ENCODE peak calls at places on chromosomes 1 and 21, in six cellular contexts. G is adrenal gland, Y is heart left ventricle, Z is transverse colon, R is lower leg skin, D is breast epithelium. W is an unnamed sample.

GRCh38 chr1:11701551-11701961 is 10.0 kb downstream of the DRAXIN start:
- DNase-seq in Y (no peak), G (peak; percentile 76), R (no peak), Z (no peak), D (no peak), W (peak; percentile 10)

GRCh38 chr1:24856787-24857527 is 73.1 kb downstream of the RUNX3 start:
- DNase-seq in Y (no peak), D (no peak), R (no peak), Z (no peak), G (no peak), W (no peak)

GRCh38 chr1:157110003-157110402 is 10.4 kb upstream of the ETV3L start:
- DNase-seq in G (no peak), Z (no peak), D (peak; percentile 10), Y (no peak), R (no peak), W (no peak)

GRCh38 chr1:19312782-19313635 is 883 bp downstream of the SLC66A1 start:
- DNase-seq in G (no peak), Y (no peak), D (no peak), R (no peak), Z (no peak), W (no peak)

GRCh38 chr1:151801310-151801820 is 3.9 kb downstream of the LINGO4 start:
- DNase-seq in G (no peak), D (no peak), Z (no peak), R (no peak), Y (no peak), W (no peak)

GRCh38 chr1:50717327-50717726 is 242.7 kb downstream of the FAF1 start:
- DNase-seq in G (no peak), Z (no peak), D (no peak), R (no peak), Y (no peak), W (no peak)

GRCh38 chr21:32602099-32602498 is 10.1 kb downstream of the CFAP298 start:
- DNase-seq in R (no peak), D (no peak), G (no peak), Y (no peak), Z (no peak), W (no peak)

GRCh38 chr1:109718495-109718894 is 6.4 kb downstream of the GSTM5 start:
- DNase-seq in D (no peak), Z (no peak), G (no peak), R (no peak), Y (no peak), W (no peak)

DNA sequence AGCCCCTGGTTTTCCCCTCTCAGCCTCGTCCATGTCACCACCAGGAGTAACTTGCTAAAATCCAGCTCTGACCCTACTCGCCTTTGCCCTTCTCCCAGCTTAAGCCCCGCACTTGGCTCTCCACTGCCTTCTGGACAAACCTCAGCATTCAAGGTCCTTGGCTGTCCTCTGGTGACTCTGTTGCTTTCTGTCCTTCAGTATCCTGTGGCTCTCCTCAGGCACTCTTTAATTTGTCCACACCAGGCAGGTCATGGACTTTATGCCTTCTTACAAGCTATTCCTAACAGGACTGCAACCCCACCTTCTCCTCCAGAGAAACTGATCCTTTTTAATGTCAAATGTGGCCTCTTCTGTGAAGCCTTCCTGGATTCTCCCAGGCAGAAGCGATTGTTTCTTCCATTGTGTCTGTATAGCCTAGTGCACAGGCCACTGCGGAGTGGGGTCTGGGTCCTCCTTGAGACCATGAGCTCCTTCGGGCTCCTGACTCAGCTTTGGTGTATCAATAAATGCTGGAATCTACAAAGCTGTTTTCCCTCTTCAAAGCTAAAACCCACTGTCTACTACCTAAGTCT is 26.7 kb upstream of the CTPS1 start:
- DNase-seq in D (no peak), Y (no peak), G (no peak), Z (no peak), R (no peak), W (no peak)
- TF ChIP-seq POLR2A in D (no peak), Y (no peak), G (no peak), Z (no peak), R (no peak), W (no peak)

DNA sequence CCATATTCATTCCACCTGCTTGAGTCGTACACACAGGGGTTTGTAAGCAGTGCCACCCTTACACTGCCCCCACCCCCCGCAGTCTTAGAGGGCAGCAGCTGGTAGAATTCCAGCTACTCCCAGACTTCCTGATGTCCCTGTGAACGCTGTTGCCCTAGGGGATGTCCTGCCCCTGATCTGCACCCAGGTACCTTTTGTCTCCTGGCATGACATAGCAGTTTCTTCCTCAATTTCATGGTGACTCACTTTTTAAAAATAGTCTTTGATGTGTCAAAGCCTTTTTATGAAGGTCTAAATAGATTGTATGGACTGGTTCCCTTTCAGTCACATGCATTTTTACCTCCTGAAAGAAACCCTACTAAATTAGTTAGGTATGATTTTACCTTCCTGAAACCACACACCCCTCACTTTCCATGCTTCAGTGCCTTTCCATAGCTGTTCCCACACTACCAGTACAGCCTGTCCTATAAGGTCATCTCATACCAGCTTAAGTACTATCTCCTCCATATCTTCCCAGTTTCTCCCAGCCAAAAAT is 76.4 kb downstream of the ST3GAL3 start:
- DNase-seq in D (peak; percentile 53), Y (no peak), R (no peak), Z (no peak), G (peak; percentile 15), W (peak; percentile 21)
- H3K4me3 ChIP-seq in D (no peak overlapping the region), Y (no peak overlapping the region), R (no peak overlapping the region), Z (no peak overlapping the region), G (no peak overlapping the region), W (no peak overlapping the region)

GRCh38 chr1:41709873-41710272 is 208.8 kb downstream of the HIVEP3 start:
- DNase-seq in Y (no peak), D (no peak), G (no peak), R (no peak), Z (no peak), W (no peak)

GRCh38 chr1:41708332-41708731 is 210.4 kb downstream of the HIVEP3 start:
- DNase-seq in R (no peak), D (no peak), Y (no peak), G (no peak), Z (no peak), W (no peak)

GRCh38 chr1:41710980-41711379 is 207.7 kb downstream of the HIVEP3 start:
- DNase-seq in Y (no peak), R (no peak), D (no peak), Z (no peak), G (no peak), W (no peak)

GRCh38 chr1:41705798-41706197 is 212.9 kb downstream of the HIVEP3 start:
- DNase-seq in G (no peak), R (no peak), Y (no peak), D (no peak), Z (no peak), W (no peak)

GRCh38 chr1:41707793-41708192 is 210.9 kb downstream of the HIVEP3 start:
- DNase-seq in R (no peak), Y (no peak), G (no peak), D (no peak), Z (no peak), W (no peak)
- TF ChIP-seq POLR2A in R (no peak), Y (no peak), G (no peak), D (no peak), Z (no peak), W (no peak)

DNA sequence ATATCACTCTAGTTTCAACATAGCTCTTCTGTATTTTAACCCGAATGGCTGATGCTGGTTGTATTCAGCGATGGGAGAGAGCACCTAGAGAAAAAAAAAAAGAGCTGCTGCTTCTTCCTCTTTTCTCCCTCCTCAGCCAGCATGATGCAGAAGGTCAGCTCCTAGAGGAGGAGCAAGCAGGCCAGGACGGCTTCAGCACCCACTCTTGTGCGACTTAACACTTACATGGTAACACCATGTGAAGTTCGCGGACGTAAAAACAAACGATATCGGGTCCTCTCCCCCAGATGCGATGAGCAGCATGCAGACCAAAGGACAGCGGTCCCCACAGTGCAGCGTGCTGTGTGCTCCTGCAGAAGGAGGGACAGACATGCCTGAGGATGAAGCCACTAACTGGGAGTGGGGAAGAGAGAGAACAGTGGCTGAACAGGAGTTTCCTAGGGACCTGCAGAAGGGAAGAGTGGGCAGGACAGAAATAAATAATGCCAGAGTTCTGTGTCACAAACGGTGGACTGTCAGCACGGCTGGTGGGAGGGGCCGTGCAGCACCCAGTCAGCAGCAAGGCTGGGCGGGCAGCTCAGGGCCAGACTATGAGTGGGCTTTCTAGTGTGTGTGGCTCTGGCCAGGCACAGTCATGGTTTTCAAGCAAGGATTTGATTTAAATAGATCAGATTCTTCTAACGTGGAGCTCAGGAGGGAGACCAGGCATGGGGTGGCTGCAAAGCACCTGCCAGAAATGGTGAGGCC is 11.4 kb upstream of the B3GALT5 start:
- DNase-seq in G (no peak), D (no peak), R (no peak), Y (no peak), Z (no peak), W (no peak)
- H3K4me3 ChIP-seq in G (no peak overlapping the region), D (no peak overlapping the region), R (no peak overlapping the region), Y (no peak overlapping the region), Z (no peak overlapping the region), W (no peak overlapping the region)

GRCh38 chr1:29179641-29180184 is 2.0 kb downstream of the SRSF4 start:
- DNase-seq in Z (no peak), R (no peak), Y (no peak), D (no peak), G (no peak), W (no peak)
- TF ChIP-seq POLR2A in Z (no peak), R (no peak), Y (no peak), D (no peak), G (no peak), W (no peak)

DNA sequence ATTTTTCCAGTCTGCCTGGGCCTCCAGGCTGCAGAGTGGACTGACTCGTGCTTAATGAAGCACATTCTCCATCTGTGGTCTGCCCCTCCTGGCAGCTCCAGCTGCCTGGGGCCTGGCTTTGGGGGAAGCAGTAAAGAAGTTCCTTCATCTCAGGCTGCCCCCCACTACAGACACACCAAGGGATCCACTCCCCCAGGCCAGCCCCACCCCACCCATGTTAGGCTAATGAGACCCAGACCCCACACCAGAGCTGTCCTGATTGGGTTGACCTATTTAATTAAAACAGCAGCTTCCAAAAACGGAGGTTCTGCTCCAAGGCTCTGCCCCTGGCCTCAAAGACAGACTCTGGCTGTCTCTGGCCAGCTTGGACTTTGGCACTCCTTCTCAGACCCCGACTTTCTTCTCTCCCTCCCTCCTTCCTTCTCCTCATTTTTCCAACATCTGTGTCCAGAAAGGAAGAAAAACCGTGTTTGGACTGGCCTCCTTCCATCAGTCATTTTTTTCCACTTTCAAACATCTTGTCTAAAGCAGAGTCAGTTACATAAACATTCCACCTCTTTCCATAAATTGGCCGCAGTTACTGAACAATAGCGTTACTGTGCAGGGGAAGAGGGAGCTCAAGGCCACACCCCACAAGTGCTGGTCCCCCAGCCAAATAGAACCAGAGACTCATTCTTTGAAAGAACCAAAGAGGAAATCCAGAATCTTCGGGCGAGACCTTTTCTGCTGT is 29.7 kb downstream of the SERTAD4 start:
- DNase-seq in R (no peak), D (no peak), Z (no peak), G (no peak), Y (peak; percentile 54), W (no peak)
- H3K4me3 ChIP-seq in R (no peak overlapping the region), D (no peak overlapping the region), Z (no peak overlapping the region), G (no peak overlapping the region), Y (no peak overlapping the region), W (no peak overlapping the region)